ENCODE peak calls at places on chromosomes 13 and 19, in five cellular contexts. C is A673, J is fibroblast of lung, I is AG04450, Y is GM12865. F is an unnamed sample.

GRCh38 chr13:59677966-59678814 is 485.5 kb downstream of the DIAPH3 start:
- DNase-seq in C (peak; percentile 84), J (peak; percentile 53), I (peak; percentile 43), Y (peak; percentile 59), F (no peak)

GRCh38 chr19:9741476-9742171 is 26.9 kb downstream of the ZNF846 start:
- DNase-seq in C (no peak), J (no peak), I (no peak), Y (no peak), F (no peak)

GRCh38 chr13:95025116-95025515 is 276.1 kb downstream of the ABCC4 start:
- DNase-seq in C (no peak), J (no peak), I (no peak), Y (no peak), F (no peak)

GRCh38 chr19:13150187-13150918 is at the start of the genes IER2 and STX10:
- DNase-seq in C (peak; percentile 97), J (peak; percentile 94), I (peak; percentile 86), Y (peak; percentile 96), F (peak; percentile 96)

GRCh38 chr13:73521291-73521626 is 462.5 kb downstream of the KLF5 start:
- DNase-seq in C (no peak), J (no peak), I (no peak), Y (no peak), F (no peak)

GRCh38 chr13:66748712-66749111 is 481.4 kb downstream of the PCDH9 start:
- DNase-seq in C (no peak), J (peak; percentile 13), I (no peak), Y (no peak), F (no peak)

GRCh38 chr13:108044929-108045328 is 170.4 kb downstream of the LIG4 start:
- DNase-seq in C (no peak), J (no peak), I (no peak), Y (no peak), F (no peak)

GRCh38 chr13:78012046-78012445 is 93.4 kb upstream of the EDNRB start:
- DNase-seq in C (no peak), J (no peak), I (no peak), Y (no peak), F (no peak)

GRCh38 chr13:44523176-44524017 is 52.7 kb downstream of the TSC22D1 start:
- DNase-seq in C (peak; percentile 17), J (peak; percentile 90), I (peak; percentile 32), Y (peak; percentile 16), F (no peak)

GRCh38 chr19:45352914-45353796 is 12.6 kb downstream of the KLC3 start:
- DNase-seq in C (no peak), J (no peak), I (no peak), Y (no peak), F (no peak)

GRCh38 chr13:110099922-110100321 is 207.0 kb downstream of the COL4A1 start:
- DNase-seq in C (no peak), J (no peak), I (no peak), Y (no peak), F (no peak)

GRCh38 chr13:103795892-103796478 is 729.8 kb upstream of the SLC10A2 start:
- DNase-seq in C (no peak), J (no peak), I (no peak), Y (no peak), F (no peak)

GRCh38 chr13:86446311-86446710 is 647.1 kb upstream of the SLITRK6 start:
- DNase-seq in C (peak; percentile 84), J (peak; percentile 91), I (no peak), Y (no peak), F (no peak)

GRCh38 chr13:37023871-37024270 is 23.3 kb downstream of the EXOSC8 start:
- DNase-seq in C (peak; percentile 11), J (peak; percentile 57), I (no peak), Y (no peak), F (no peak)

GRCh38 chr13:74322562-74322961 is 188.4 kb upstream of the KLF12 start:
- DNase-seq in C (no peak), J (no peak), I (no peak), Y (no peak), F (no peak)

GRCh38 chr13:27034678-27035111 is 136.9 kb downstream of the USP12 start:
- DNase-seq in C (no peak), J (no peak), I (no peak), Y (no peak), F (no peak)

GRCh38 chr19:29526730-29527499 is 1.1 kb downstream of the VSTM2B start:
- DNase-seq in C (peak; percentile 6), J (no peak), I (no peak), Y (no peak), F (no peak)

GRCh38 chr19:49150106-49150943 is 4.9 kb downstream of the HRC start:
- DNase-seq in C (peak; percentile 94), J (peak; percentile 78), I (no peak), Y (peak; percentile 66), F (peak; percentile 85)

GRCh38 chr19:3832001-3832400 is 36.8 kb downstream of the ZFR2 start:
- DNase-seq in C (no peak), J (no peak), I (no peak), Y (no peak), F (no peak)

GRCh38 chr13:98447881-98448641 is 128.8 kb downstream of the STK24 start:
- DNase-seq in C (peak; percentile 63), J (no peak), I (no peak), Y (peak; percentile 87), F (peak; percentile 58)

GRCh38 chr13:42969558-42970172 is 22.4 kb downstream of the EPSTI1 start:
- DNase-seq in C (peak; percentile 83), J (peak; percentile 39), I (no peak), Y (peak; percentile 80), F (peak; percentile 82)

GRCh38 chr19:34847393-34847792 is 74.4 kb upstream of the ZNF599 start:
- DNase-seq in C (no peak), J (no peak), I (no peak), Y (no peak), F (no peak)

GRCh38 chr19:44255705-44256411 is 3.8 kb upstream of the ZNF233 start:
- DNase-seq in C (no peak), J (no peak), I (no peak), Y (no peak), F (no peak)

GRCh38 chr19:31328238-31328637 is 21.0 kb downstream of the TSHZ3 start:
- DNase-seq in C (no peak), J (no peak), I (no peak), Y (no peak), F (no peak)

GRCh38 chr19:50419580-50420035 is 870 bp downstream of the SPIB start:
- DNase-seq in C (no peak), J (no peak), I (no peak), Y (peak; percentile 69), F (no peak)

GRCh38 chr19:50420127-50420526 is 1.4 kb downstream of the SPIB start:
- DNase-seq in C (no peak), J (no peak), I (no peak), Y (no peak), F (no peak)

GRCh38 chr19:50417850-50418185 is 920 bp upstream of the SPIB start:
- DNase-seq in C (no peak), J (no peak), I (no peak), Y (no peak), F (no peak)

GRCh38 chr19:50418186-50419021 is at the start of gene SPIB:
- DNase-seq in C (no peak), J (no peak), I (no peak), Y (peak; percentile 68), F (no peak)

GRCh38 chr19:50419022-50419579 is 363 bp downstream of the SPIB start:
- DNase-seq in C (no peak), J (no peak), I (no peak), Y (no peak), F (no peak)
- TF ChIP-seq CTCF in C (no peak), J (no peak), I (no peak), Y (no peak), F (no peak)

DNA sequence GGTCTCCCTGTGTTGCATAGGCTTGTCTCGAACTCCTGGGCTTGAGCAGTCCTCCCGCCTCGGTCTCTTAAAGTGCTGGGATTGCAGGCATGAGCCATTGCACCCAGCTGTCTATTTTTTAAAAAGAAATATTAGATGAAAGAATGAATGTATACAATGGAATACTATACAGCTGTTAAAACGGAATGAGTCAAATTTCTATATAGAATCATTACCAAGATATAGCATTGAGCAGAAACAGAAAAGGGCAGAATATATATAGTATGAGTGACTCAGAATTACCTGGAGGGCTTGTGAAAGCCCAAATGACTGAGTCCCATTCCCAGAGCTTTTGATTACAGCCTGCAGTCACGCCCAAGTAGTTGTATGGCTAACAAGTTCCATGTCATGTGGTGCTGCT is 4.4 kb downstream of the DACT3 start:
- DNase-seq in C (no peak), J (no peak), I (no peak), Y (no peak), F (no peak)
- TF ChIP-seq CTCF in C (no peak), J (no peak), I (no peak), Y (no peak), F (no peak)

DNA sequence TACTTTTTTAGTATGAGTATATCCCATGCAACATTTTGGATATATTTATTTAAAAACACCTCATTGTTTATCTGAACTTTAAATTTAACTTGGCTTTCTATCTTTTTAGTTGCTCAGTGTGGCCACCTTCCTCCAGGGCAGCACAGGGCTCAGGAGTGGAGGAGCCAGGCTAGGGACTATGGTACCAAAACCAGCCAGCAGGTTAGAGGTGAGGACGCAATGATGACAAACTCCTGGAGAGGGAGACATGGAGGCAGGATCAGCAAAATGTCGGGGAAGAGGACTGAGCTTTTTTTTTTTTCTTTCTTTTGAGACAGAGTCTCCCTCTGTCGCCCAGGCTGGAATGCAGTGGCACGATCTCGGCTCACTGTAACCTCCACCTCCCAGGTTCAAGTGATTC is 29.6 kb upstream of the CALM3 start:
- DNase-seq in C (peak; percentile 61), J (no peak), I (no peak), Y (peak; percentile 18), F (no peak)
- TF ChIP-seq CTCF in C (peak; percentile 46), J (peak; percentile 20), I (peak; percentile 28), Y (no peak), F (no peak)

DNA sequence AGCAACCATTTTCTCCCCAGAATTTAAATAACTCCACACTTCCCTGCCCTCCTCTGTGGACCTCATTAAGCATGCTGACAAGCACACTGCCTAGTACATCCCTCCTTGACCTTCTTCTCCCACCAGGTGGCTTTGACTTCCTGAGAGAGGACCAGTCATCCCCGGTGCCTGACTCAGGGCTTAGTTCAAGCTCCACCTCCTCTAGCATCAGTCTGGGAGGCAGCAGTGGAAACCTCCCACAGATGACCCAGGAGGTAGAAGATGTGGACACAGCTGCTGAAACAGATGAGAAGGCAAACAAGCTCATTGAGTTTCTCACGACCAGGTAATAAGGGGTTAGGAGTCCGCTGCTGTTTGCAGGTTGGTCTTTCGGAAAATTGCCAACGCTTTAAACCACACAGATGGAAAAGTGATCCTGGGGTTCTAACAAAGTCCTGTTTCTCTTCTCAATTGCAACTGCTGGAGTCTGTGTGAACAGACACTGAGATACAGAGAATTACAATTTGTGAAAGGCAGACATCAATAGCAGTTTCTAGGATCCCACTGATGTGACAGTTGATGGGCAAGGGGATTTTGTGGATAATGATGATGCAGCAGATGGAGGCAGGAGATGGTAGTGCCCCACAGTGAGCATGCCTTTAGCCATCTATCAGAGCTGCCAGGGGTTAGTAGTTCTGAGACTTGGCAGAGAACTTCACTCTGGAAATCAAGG is 86.7 kb downstream of the ZAR1L start:
- DNase-seq in C (no peak), J (peak; percentile 76), I (peak; percentile 46), Y (no peak), F (no peak)
- TF ChIP-seq CTCF in C (no peak), J (no peak), I (peak; percentile 14), Y (no peak), F (no peak)

GRCh38 chr19:55099557-55100506 is 17.6 kb downstream of the PPP1R12C start:
- DNase-seq in C (no peak), J (no peak), I (no peak), Y (no peak), F (no peak)
- TF ChIP-seq CTCF in C (peak; percentile 32), J (peak; percentile 5), I (no peak), Y (no peak), F (peak; percentile 32)

F was measured in left ventricle myocardium inferior.